ENCODE peak calls at places on chromosomes 11 and 22, in seven cellular contexts. K, G, Z, R, P, T and O are unnamed samples.

GRCh38 chr11:11839718-11840117 is 2.1 kb upstream of the USP47 start:
- DNase-seq in K (no peak), G (no peak), Z (no peak), R (no peak), P (no peak), T (no peak), O (no peak)

GRCh38 chr22:26708256-26709009 is 51.0 kb downstream of the MIAT start:
- DNase-seq in K (no peak), G (no peak), Z (no peak), R (peak), P (no peak), T (no peak), O (no peak)

GRCh38 chr11:66659785-66660184 is 17.9 kb downstream of the RBM4B start:
- DNase-seq in K (no peak), G (no peak), Z (no peak), R (no peak), P (no peak), T (no peak), O (no peak)

GRCh38 chr11:21931436-21932101 is 261.3 kb upstream of the ANO5 start:
- DNase-seq in K (no peak), G (no peak), Z (no peak), R (no peak), P (no peak), T (no peak), O (no peak)

GRCh38 chr11:111665779-111666178 is 63.5 kb downstream of the SIK2 start:
- DNase-seq in K (peak), G (no peak), Z (no peak), R (peak), P (peak), T (peak), O (peak)

GRCh38 chr11:96147913-96148312 is 195.1 kb downstream of the MAML2 start:
- DNase-seq in K (no peak), G (no peak), Z (no peak), R (no peak), P (no peak), T (no peak), O (no peak)

GRCh38 chr22:36544107-36544620 is 15.2 kb upstream of the EIF3D start:
- DNase-seq in K (no peak), G (no peak), Z (no peak), R (peak), P (no peak), T (no peak), O (no peak)

GRCh38 chr11:57680552-57680874 is 12.6 kb downstream of the ZDHHC5 start:
- DNase-seq in K (no peak), G (no peak), Z (peak), R (peak), P (no peak), T (no peak), O (no peak)

GRCh38 chr22:44091021-44091721 is 67.1 kb downstream of the PARVB start:
- DNase-seq in K (no peak), G (no peak), Z (peak), R (peak), P (no peak), T (peak), O (no peak)

GRCh38 chr11:48109046-48109666 is 107.5 kb upstream of the OR4B1 start:
- DNase-seq in K (no peak), G (no peak), Z (peak), R (peak), P (peak), T (peak), O (peak)